ENCODE peak calls at places on chromosomes 2 and 18, in eight cellular contexts. U is pancreas; V is heart right ventricle; N is brain microvascular endothelial cell; B is psoas muscle; Y is tibial artery; E is IMR-90; Z is CD8-positive, alpha-beta T cell. R is an unnamed sample. For H3K36me3, the result is how much of the 10 kb centered on the place peaks cover.

GRCh38 chr2:176454893-176455810 is 185.9 kb downstream of the MTX2 start:
- DNase-seq in U (peak), V (peak), N (peak), B (peak), Y (peak), E (peak), Z (peak), R (peak)

GRCh38 chr18:72700961-72701710 is 157.0 kb upstream of the CBLN2 start:
- DNase-seq in U (no peak), V (no peak), N (peak), B (no peak), Y (no peak), E (peak), Z (no peak), R (no peak)

GRCh38 chr18:37309861-37310260 is 255.7 kb downstream of the CELF4 start:
- DNase-seq in U (no peak), V (no peak), N (no peak), B (no peak), Y (no peak), E (no peak), Z (no peak), R (no peak)

GRCh38 chr2:127365211-127365643 is 22.5 kb downstream of the MAP3K2 start:
- DNase-seq in U (no peak), V (no peak), N (no peak), B (no peak), Y (no peak), E (peak), Z (no peak), R (no peak)

GRCh38 chr2:178093471-178093870 is 18.8 kb upstream of the RBM45 start:
- DNase-seq in U (no peak), V (no peak), N (no peak), B (no peak), Y (no peak), E (no peak), Z (no peak), R (no peak)

GRCh38 chr18:26791676-26792075 is 73.8 kb downstream of the AQP4 start:
- DNase-seq in U (no peak), V (no peak), N (no peak), B (no peak), Y (no peak), E (no peak), Z (no peak), R (no peak)

GRCh38 chr2:31940920-31941319 is 69.9 kb downstream of the MEMO1 start:
- DNase-seq in U (no peak), V (no peak), N (no peak), B (no peak), Y (no peak), E (no peak), Z (no peak), R (no peak)

GRCh38 chr2:197486175-197486574 is 13.5 kb downstream of the HSPD1 start:
- DNase-seq in U (no peak), V (no peak), N (no peak), B (no peak), Y (no peak), E (no peak), Z (no peak), R (no peak)

GRCh38 chr2:160108231-160108630 is 45.8 kb upstream of the PLA2R1 start:
- DNase-seq in U (no peak), V (no peak), N (no peak), B (no peak), Y (no peak), E (no peak), Z (no peak), R (no peak)

GRCh38 chr2:40721595-40721994 is 269.7 kb upstream of the SLC8A1 start:
- DNase-seq in U (no peak), V (no peak), N (peak), B (no peak), Y (no peak), E (peak), Z (no peak), R (no peak)

GRCh38 chr2:25198209-25198525 is 29.8 kb upstream of the POMC start:
- DNase-seq in U (no peak), V (no peak), N (no peak), B (no peak), Y (no peak), E (no peak), Z (no peak), R (no peak)

GRCh38 chr2:25201794-25202193 is 33.4 kb upstream of the POMC start:
- DNase-seq in U (no peak), V (no peak), N (no peak), B (no peak), Y (no peak), E (no peak), Z (no peak), R (no peak)

GRCh38 chr2:25202290-25202689 is 33.9 kb upstream of the POMC start:
- DNase-seq in U (no peak), V (no peak), N (no peak), B (no peak), Y (no peak), E (no peak), Z (no peak), R (no peak)

GRCh38 chr2:25204190-25204838 is 35.9 kb upstream of the POMC start:
- DNase-seq in U (no peak), V (peak), N (no peak), B (no peak), Y (no peak), E (no peak), Z (no peak), R (no peak)

DNA sequence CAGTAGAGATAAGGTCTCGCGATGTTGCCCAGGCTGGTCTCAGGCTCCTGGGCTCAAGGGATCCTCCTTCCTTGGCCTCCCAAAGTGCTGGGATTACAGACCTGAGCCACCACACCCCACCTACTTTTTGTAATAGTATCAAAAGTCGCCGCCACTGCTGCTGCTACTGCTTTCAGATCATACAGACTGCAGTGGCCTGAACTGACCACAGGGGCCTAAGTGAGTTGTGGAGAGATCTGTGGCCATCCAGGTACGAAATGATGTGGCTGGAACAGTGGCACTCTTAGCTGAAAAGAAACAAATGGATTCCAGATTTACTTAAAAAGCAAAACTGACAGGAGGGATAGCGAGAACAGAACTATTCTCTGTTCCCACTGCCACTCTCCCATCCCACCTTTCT is 32.9 kb upstream of the POMC start:
- DNase-seq in U (no peak), V (no peak), N (no peak), B (no peak), Y (no peak), E (no peak), Z (no peak), R (no peak)
- TF ChIP-seq CTCF in U (no peak), V (peak), N (peak), B (no peak), Y (no peak), E (peak), Z (no peak), R (no peak)

DNA sequence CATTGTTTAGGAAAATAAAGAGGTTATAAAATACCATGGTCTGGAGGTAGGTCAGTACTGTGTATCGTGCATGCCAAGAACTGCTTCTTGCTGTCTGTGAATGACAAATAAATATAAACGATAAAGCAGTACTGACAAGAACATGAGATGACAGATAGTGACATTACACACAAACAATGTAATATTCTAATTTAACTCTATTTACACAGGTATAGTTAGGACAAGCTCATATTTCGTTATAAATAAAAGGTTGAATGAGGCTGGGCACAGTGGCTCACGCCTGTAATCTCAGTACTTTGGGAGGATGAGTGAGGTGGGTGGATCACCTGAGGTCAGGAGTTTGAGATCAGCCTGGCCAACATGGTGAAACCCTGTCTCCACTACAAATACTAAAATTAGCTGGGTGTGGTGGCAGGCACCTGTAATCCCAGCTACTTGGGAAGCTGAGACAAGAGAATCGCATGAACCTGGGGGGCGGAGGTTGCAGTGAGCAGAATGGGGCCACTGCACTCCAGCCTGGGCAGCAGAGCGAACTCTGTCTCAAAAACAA is 14.7 kb upstream of the GPR75 start:
- DNase-seq in U (no peak), V (no peak), N (no peak), B (no peak), Y (no peak), E (no peak), Z (no peak), R (no peak)
- H3K36me3 ChIP-seq in U (under half), V (under half), N (under half), B (half or more), Y (half or more), E (under half), Z (under half), R (under half)

GRCh38 chr2:207126724-207127314 is 38.9 kb downstream of the KLF7 start:
- DNase-seq in U (no peak), V (no peak), N (no peak), B (no peak), Y (no peak), E (peak), Z (no peak), R (no peak)
- H3K27ac ChIP-seq in U (no peak), V (no peak), N (peak), B (no peak), Y (no peak), E (no peak), Z (no peak), R (no peak)

GRCh38 chr2:121185571-121186074 is 99.4 kb downstream of the TFCP2L1 start:
- DNase-seq in U (peak), V (no peak), N (no peak), B (no peak), Y (peak), E (no peak), Z (no peak), R (no peak)
- TF ChIP-seq CTCF in U (no peak), V (no peak), N (no peak), B (no peak), Y (no peak), E (no peak), Z (no peak), R (no peak)

DNA sequence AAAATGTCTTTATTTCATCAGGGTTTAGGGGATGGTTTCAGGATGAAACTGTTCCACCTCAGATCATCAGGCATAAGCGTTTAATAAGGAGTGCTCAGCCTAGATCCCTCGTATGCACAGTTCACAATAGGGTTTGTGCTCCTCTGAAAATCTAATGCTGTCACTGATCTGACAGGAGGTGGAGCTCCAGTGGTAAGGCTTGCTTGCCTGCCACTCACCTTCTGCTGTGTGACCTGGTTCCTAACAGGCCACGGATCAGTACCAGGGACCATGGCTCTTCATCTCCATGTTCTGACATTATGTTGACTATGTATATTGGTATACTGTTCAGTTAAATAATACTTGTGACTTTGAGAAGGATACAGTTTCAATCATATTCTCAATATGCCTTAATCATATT is 41.6 kb downstream of the PPIG start:
- DNase-seq in U (no peak), V (no peak), N (no peak), B (no peak), Y (no peak), E (no peak), Z (no peak), R (no peak)
- H3K36me3 ChIP-seq in U (under half), V (under half), N (under half), B (half or more), Y (half or more), E (under half), Z (under half), R (under half)

DNA sequence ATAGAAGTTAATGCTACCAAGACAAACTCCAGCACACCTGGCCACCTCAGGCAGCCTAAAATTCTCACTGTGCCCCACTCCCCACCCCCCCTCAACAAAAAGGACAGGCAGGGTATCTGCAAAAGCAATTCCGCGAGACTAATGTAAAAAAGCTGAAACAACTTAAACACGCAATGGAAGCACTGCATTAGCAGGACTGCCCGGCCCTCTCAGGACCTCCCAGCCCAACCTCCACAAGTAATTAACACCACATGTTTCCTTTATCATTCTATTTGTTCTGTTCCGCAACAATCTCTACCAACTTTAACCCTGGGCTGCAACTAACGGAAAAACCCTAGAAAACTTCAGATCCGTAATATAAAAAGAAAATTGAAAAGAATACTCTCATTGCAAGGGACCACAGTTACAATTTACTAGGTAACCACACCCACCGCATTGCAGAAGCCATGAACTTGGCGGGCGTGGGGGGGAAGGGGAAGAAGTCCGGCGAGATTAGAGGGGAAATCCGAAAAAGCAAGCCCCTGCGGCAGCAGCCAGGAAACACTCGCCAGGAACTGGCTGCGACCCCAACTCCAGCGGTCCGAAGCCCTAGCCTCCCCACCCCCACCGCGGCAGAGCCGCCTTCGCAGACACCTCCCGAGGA is 1.3 kb downstream of the EPB41L3 start:
- DNase-seq in U (no peak), V (peak), N (no peak), B (peak), Y (no peak), E (peak), Z (no peak), R (no peak)
- H3K27ac ChIP-seq in U (peak), V (peak), N (peak), B (no peak), Y (peak), E (peak), Z (no peak), R (peak)

GRCh38 chr2:142603761-142604160 is 273.7 kb upstream of the KYNU start:
- DNase-seq in U (no peak), V (no peak), N (no peak), B (no peak), Y (no peak), E (no peak), Z (no peak), R (no peak)
- TF ChIP-seq CTCF in U (no peak), V (no peak), N (peak), B (no peak), Y (no peak), E (peak), Z (no peak), R (no peak)

GRCh38 chr18:31840499-31840898 is 79.8 kb upstream of the SLC25A52 start:
- DNase-seq in U (no peak), V (no peak), N (no peak), B (no peak), Y (no peak), E (no peak), Z (no peak), R (no peak)
- H3K36me3 ChIP-seq in U (under half), V (under half), N (under half), B (half or more), Y (half or more), E (under half), Z (under half), R (under half)

GRCh38 chr2:173625315-173625714 is 270.6 kb downstream of the CDCA7 start:
- DNase-seq in U (no peak), V (no peak), N (no peak), B (no peak), Y (no peak), E (no peak), Z (no peak), R (no peak)
- H3K27ac ChIP-seq in U (no peak), V (no peak), N (no peak), B (no peak), Y (no peak), E (no peak), Z (no peak), R (no peak)